ENCODE peak calls at places on chromosomes 2 and 18, in four cellular contexts. U, Y, W and F are unnamed samples.

GRCh38 chr2:86186431-86186830 is 8.8 kb downstream of the IMMT start:
- ATAC-seq in W (no peak), U (no peak), Y (no peak), F (no peak)

GRCh38 chr2:109046925-109047508 is 58.0 kb upstream of the EDAR start:
- ATAC-seq in Y (no peak), W (peak), U (no peak), F (peak)

GRCh38 chr2:83234291-83234690 is 1224.8 kb downstream of the SUCLG1 start:
- ATAC-seq in Y (no peak), U (no peak), W (no peak), F (no peak)

GRCh38 chr2:237707859-237708398 is 80.5 kb downstream of the LRRFIP1 start:
- ATAC-seq in W (no peak), Y (no peak), U (no peak), F (no peak)

GRCh38 chr2:202815548-202816420 is 55.8 kb downstream of the ICA1L start:
- ATAC-seq in U (peak), Y (no peak), W (no peak), F (no peak)

GRCh38 chr2:48525269-48525943 is 4.5 kb upstream of the STON1 start:
- ATAC-seq in Y (no peak), U (peak), W (no peak), F (no peak)

GRCh38 chr18:6509417-6510198 is 94.9 kb upstream of the L3MBTL4 start:
- ATAC-seq in U (no peak), W (no peak), Y (no peak), F (no peak)

GRCh38 chr18:74139888-74140287 is 7.7 kb downstream of the FBXO15 start:
- ATAC-seq in Y (peak), U (no peak), W (no peak), F (peak)

GRCh38 chr2:224976629-224977525 is 65.4 kb downstream of the DOCK10 start:
- ATAC-seq in W (no peak), U (no peak), Y (no peak), F (peak)

GRCh38 chr2:99899058-99899855 is 243.1 kb downstream of the AFF3 start:
- ATAC-seq in W (no peak), Y (no peak), U (peak), F (no peak)

GRCh38 chr18:10140928-10141327 is 227.1 kb downstream of the VAPA start:
- ATAC-seq in W (no peak), U (peak), Y (no peak), F (no peak)

GRCh38 chr2:102013200-102014040 is 21.7 kb downstream of the IL1R2 start:
- ATAC-seq in U (no peak), W (no peak), Y (no peak), F (peak)